ENCODE peak calls at places on chromosomes 6 and 20, in seven cellular contexts. J is spleen, V is hepatocyte, G is heart right ventricle, H is tibial artery, P is IMR-90, K is neural progenitor cell. E is an unnamed sample.

GRCh38 chr6:106927531-106928398 is 46.8 kb downstream of the CD24 start:
- DNase-seq in J (no peak), V (peak), G (peak), H (no peak), P (peak), K (peak), E (peak)

GRCh38 chr20:6599876-6600275 is 167.6 kb upstream of the BMP2 start:
- DNase-seq in J (no peak), V (no peak), G (no peak), H (no peak), P (peak), K (no peak), E (no peak)

GRCh38 chr6:149897015-149897697 is 757 bp downstream of the RAET1E start:
- DNase-seq in J (peak), V (no peak), G (peak), H (peak), P (peak), K (no peak), E (no peak)

GRCh38 chr6:143328885-143329284 is 121.6 kb downstream of the ADAT2 start:
- DNase-seq in J (no peak), V (no peak), G (no peak), H (no peak), P (peak), K (no peak), E (no peak)

GRCh38 chr6:105560611-105561066 is 157.8 kb upstream of the PREP start:
- DNase-seq in J (no peak), V (no peak), G (no peak), H (no peak), P (peak), K (no peak), E (no peak)

GRCh38 chr6:27503436-27504030 is 30.6 kb upstream of the ZNF184 start:
- DNase-seq in J (peak), V (peak), G (peak), H (peak), P (peak), K (peak), E (no peak)

GRCh38 chr6:5749016-5749665 is 257.6 kb downstream of the NRN1 start:
- DNase-seq in J (no peak), V (no peak), G (peak), H (no peak), P (no peak), K (no peak), E (no peak)

GRCh38 chr6:39530201-39530759 is 194.9 kb downstream of the KIF6 start:
- DNase-seq in J (no peak), V (peak), G (no peak), H (no peak), P (no peak), K (no peak), E (no peak)

GRCh38 chr20:40991181-40991889 is 37.3 kb upstream of the TOP1 start:
- DNase-seq in J (peak), V (no peak), G (no peak), H (peak), P (no peak), K (no peak), E (no peak)

GRCh38 chr6:40227735-40228134 is 293.5 kb upstream of the MOCS1 start:
- DNase-seq in J (no peak), V (no peak), G (no peak), H (no peak), P (no peak), K (no peak), E (no peak)

GRCh38 chr6:42520786-42521607 is 42.8 kb upstream of the UBR2 start:
- DNase-seq in J (no peak), V (no peak), G (no peak), H (no peak), P (peak), K (no peak), E (no peak)

GRCh38 chr6:39617023-39617422 is 108.2 kb downstream of the KIF6 start:
- DNase-seq in J (no peak), V (no peak), G (no peak), H (no peak), P (no peak), K (peak), E (no peak)

GRCh38 chr20:62925420-62926228 is 681 bp downstream of the DIDO1 start:
- DNase-seq in J (peak), V (peak), G (peak), H (no peak), P (peak), K (peak), E (peak)

GRCh38 chr6:122653094-122653493 is 42.9 kb downstream of the PKIB start:
- DNase-seq in J (no peak), V (peak), G (no peak), H (no peak), P (peak), K (no peak), E (no peak)

GRCh38 chr6:6910734-6911295 is 196.9 kb upstream of the RREB1 start:
- DNase-seq in J (no peak), V (no peak), G (no peak), H (no peak), P (no peak), K (no peak), E (no peak)

GRCh38 chr20:44065401-44066340 is 121.3 kb downstream of the JPH2 start:
- DNase-seq in J (peak), V (no peak), G (no peak), H (no peak), P (no peak), K (no peak), E (no peak)

GRCh38 chr6:28443112-28443773 is at the start of gene ZSCAN23:
- DNase-seq in J (peak), V (peak), G (peak), H (peak), P (peak), K (peak), E (peak)

GRCh38 chr6:144334150-144334708 is 49.1 kb downstream of the UTRN start:
- DNase-seq in J (peak), V (no peak), G (no peak), H (no peak), P (no peak), K (no peak), E (no peak)

GRCh38 chr6:39765508-39766065 is 26.6 kb upstream of the DAAM2 start:
- DNase-seq in J (no peak), V (no peak), G (no peak), H (no peak), P (no peak), K (no peak), E (no peak)

GRCh38 chr6:157985378-157986155 is 3.9 kb downstream of the SYNJ2 start:
- DNase-seq in J (peak), V (peak), G (no peak), H (no peak), P (no peak), K (no peak), E (no peak)

GRCh38 chr6:33895296-33895695 is 91.5 kb upstream of the MLN start:
- DNase-seq in J (peak), V (no peak), G (no peak), H (no peak), P (no peak), K (no peak), E (no peak)

GRCh38 chr6:11538049-11538798 is 675 bp downstream of the TMEM170B start:
- DNase-seq in J (peak), V (peak), G (peak), H (peak), P (no peak), K (peak), E (peak)

GRCh38 chr6:128427139-128427538 is 93.3 kb downstream of the PTPRK start:
- DNase-seq in J (no peak), V (no peak), G (no peak), H (no peak), P (no peak), K (no peak), E (no peak)

GRCh38 chr6:111663232-111663631 is 57.6 kb upstream of the TRAF3IP2 start:
- DNase-seq in J (no peak), V (no peak), G (peak), H (peak), P (no peak), K (peak), E (peak)

GRCh38 chr6:168968228-168968627 is 285.4 kb downstream of the THBS2 start:
- DNase-seq in J (no peak), V (peak), G (no peak), H (no peak), P (peak), K (peak), E (no peak)

GRCh38 chr6:30626484-30627366 is at the start of gene ATAT1:
- DNase-seq in J (peak), V (peak), G (peak), H (peak), P (peak), K (peak), E (peak)

GRCh38 chr6:10278786-10279185 is 136.1 kb downstream of the TFAP2A start:
- DNase-seq in J (no peak), V (no peak), G (no peak), H (no peak), P (no peak), K (no peak), E (no peak)

GRCh38 chr20:35619196-35620095 is 3.8 kb downstream of the SPAG4 start:
- DNase-seq in J (peak), V (peak), G (peak), H (peak), P (peak), K (peak), E (peak)

GRCh38 chr6:37966801-37967200 is 147.3 kb downstream of the ZFAND3 start:
- DNase-seq in J (no peak), V (no peak), G (no peak), H (no peak), P (no peak), K (no peak), E (no peak)

GRCh38 chr6:5085638-5086293 is 625 bp downstream of the PPP1R3G start:
- DNase-seq in J (peak), V (peak), G (peak), H (peak), P (peak), K (peak), E (peak)

GRCh38 chr6:167806061-167806700 is 20.5 kb upstream of the AFDN start:
- DNase-seq in J (peak), V (peak), G (no peak), H (no peak), P (no peak), K (no peak), E (no peak)

GRCh38 chr6:93784794-93785757 is 365.7 kb upstream of the EPHA7 start:
- DNase-seq in J (no peak), V (no peak), G (no peak), H (no peak), P (no peak), K (peak), E (no peak)

GRCh38 chr20:57420571-57421257 is 29.5 kb downstream of the RBM38 start:
- DNase-seq in J (peak), V (no peak), G (no peak), H (no peak), P (no peak), K (no peak), E (no peak)

GRCh38 chr6:132300323-132300949 is 100.8 kb downstream of the MOXD1 start:
- DNase-seq in J (no peak), V (peak), G (no peak), H (no peak), P (peak), K (peak), E (peak)

GRCh38 chr20:8020314-8021079 is 936 bp upstream of the TMX4 start:
- DNase-seq in J (no peak), V (no peak), G (no peak), H (no peak), P (no peak), K (no peak), E (no peak)

GRCh38 chr6:37576336-37576737 is 76.6 kb upstream of the CCDC167 start:
- DNase-seq in J (no peak), V (no peak), G (no peak), H (no peak), P (peak), K (no peak), E (no peak)

GRCh38 chr20:13356087-13356486 is 135.0 kb downstream of the ISM1 start:
- DNase-seq in J (no peak), V (no peak), G (no peak), H (no peak), P (no peak), K (no peak), E (no peak)

GRCh38 chr6:31042801-31043200 is 32.5 kb downstream of the MUC22 start:
- DNase-seq in J (no peak), V (peak), G (peak), H (no peak), P (peak), K (peak), E (peak)

DNA sequence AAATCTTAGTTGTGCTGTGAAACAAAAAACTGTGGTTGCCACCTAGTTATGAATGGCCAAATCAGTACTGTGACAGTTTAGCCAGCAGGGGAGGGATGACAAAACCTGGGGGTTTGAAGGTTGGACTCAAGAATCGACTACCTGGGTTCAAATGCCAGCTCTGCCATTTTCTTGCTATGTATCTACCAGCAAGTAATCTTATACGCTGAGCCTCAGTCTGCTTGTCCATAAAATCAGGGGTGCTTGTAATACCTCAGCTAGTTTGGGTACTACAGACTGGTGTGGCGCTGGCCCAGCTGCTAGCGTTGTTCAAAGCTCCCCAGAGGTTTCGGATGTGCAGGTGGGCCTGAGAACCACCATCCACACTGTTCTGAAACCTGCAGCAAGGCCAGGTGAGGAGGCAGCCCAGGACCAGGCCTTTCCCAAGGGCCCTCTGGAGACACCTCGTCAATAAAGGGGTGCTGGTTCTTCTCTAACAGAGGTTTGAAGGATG is 40.4 kb downstream of the TRAM2 start:
- DNase-seq in J (no peak), V (no peak), G (no peak), H (no peak), P (no peak), K (no peak), E (no peak)
- H3K4me3 ChIP-seq in J (no peak), V (no peak), G (no peak), H (no peak), P (no peak), K (no peak), E (no peak)

DNA sequence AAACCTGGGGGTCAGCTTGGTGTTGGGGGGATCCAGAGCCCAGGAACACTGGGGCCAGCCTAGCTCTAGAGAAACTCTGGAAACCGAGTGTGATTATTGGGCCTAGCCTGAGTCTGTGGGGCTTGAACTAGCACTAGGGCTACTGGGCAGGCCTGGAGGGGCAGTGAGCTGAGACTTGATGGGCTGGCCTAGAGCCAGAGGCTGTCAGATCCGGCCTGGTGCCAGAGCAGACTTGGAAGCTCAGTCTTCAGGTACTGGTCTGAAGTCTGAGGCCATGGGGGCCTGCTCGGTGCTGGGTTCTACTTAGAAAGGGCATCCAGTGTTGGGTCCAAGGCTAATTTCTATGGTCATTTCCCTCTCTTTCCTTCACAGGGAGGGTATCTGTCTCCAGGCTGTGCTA is 2.7 kb downstream of the DEFB112 start:
- DNase-seq in J (no peak), V (no peak), G (no peak), H (no peak), P (no peak), K (no peak), E (no peak)
- H3K4me3 ChIP-seq in J (no peak), V (no peak), G (no peak), H (no peak), P (no peak), K (no peak), E (no peak)

DNA sequence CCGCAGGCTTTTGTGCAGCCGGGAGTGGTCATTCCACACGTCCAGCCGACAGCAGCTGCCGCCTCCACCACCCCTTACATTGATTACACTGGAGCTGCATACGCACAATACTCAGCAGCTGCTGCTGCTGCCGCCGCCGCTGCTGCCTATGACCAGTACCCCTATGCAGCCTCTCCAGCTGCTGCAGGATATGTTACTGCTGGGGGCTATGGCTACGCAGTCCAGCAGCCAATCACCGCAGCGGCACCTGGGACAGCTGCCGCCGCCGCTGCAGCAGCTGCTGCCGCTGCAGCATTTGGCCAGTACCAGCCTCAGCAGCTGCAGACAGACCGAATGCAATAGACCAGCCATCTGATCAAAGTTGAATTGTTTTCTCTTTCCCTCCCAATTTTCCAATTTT is 10.6 kb downstream of the RBM24 start:
- DNase-seq in J (no peak), V (no peak), G (peak), H (no peak), P (peak), K (peak), E (peak)
- H3K4me3 ChIP-seq in J (no peak), V (no peak), G (peak), H (no peak), P (no peak), K (no peak), E (no peak)

DNA sequence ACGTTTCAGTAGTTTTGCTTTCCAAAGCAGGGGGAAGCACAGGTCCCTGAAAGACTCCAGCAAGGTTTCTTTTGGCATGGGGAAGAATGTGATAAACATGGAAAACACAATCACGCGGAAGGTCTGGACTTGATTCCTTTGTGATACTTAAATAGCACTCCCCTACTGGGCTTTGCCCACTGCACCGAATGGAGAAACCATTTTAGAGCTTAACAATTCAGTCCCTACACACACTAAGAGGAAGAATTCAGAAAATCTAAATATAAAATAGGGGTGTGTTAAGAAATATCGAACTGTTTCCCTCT is 71.4 kb upstream of the NHSL1 start:
- DNase-seq in J (no peak), V (no peak), G (no peak), H (no peak), P (peak), K (peak), E (no peak)
- H3K4me3 ChIP-seq in J (no peak), V (peak), G (peak), H (peak), P (peak), K (peak), E (no peak)

GRCh38 chr20:23379772-23380171 is 17.8 kb downstream of the GZF1 start:
- DNase-seq in J (no peak), V (no peak), G (no peak), H (no peak), P (no peak), K (no peak), E (no peak)
- H3K4me3 ChIP-seq in J (no peak), V (no peak), G (no peak), H (no peak), P (no peak), K (no peak), E (no peak)